ENCODE peak calls at places on chromosomes 5 and 9, in five cellular contexts. F is neural progenitor cell, T is keratinocyte, O is A673, I is cardiac muscle cell. D is an unnamed sample.

GRCh38 chr5:149834246-149834855 is 104.2 kb downstream of the PPARGC1B start:
- DNase-seq in I (peak; percentile 94), T (peak; percentile 70), O (peak; percentile 88), F (peak; percentile 82), D (peak; percentile 90)

GRCh38 chr5:152956943-152957613 is 533.4 kb upstream of the GRIA1 start:
- DNase-seq in T (no peak), F (no peak), I (no peak), O (no peak), D (no peak)

GRCh38 chr5:169602535-169602934 is 19.0 kb downstream of the SPDL1 start:
- DNase-seq in T (no peak), I (no peak), O (no peak), F (no peak), D (no peak)

GRCh38 chr9:90942555-90942954 is 140.9 kb downstream of the SYK start:
- DNase-seq in F (no peak), I (no peak), O (no peak), T (peak; percentile 90), D (no peak)

GRCh38 chr9:112207451-112207850 is 32.4 kb upstream of the SUSD1 start:
- DNase-seq in F (no peak), I (no peak), O (no peak), T (no peak), D (no peak)

GRCh38 chr5:157390179-157390923 is 69.7 kb upstream of the NIPAL4 start:
- DNase-seq in O (no peak), I (peak; percentile 43), F (no peak), T (peak; percentile 99), D (peak; percentile 58)

GRCh38 chr5:172052454-172053236 is 46.2 kb upstream of the FBXW11 start:
- DNase-seq in F (peak; percentile 18), T (no peak), O (no peak), I (peak; percentile 96), D (peak; percentile 48)

GRCh38 chr5:14706615-14707021 is 42.1 kb downstream of the OTULIN start:
- DNase-seq in T (no peak), O (no peak), F (no peak), I (peak; percentile 65), D (peak; percentile 82)

GRCh38 chr5:179241175-179241574 is 104.1 kb downstream of the ADAMTS2 start:
- DNase-seq in F (no peak), O (no peak), T (no peak), I (no peak), D (no peak)

GRCh38 chr5:68007446-68007845 is 208.1 kb upstream of the PIK3R1 start:
- DNase-seq in I (peak; percentile 95), O (peak; percentile 27), T (no peak), F (no peak), D (peak; percentile 72)

GRCh38 chr5:175800656-175801081 is 70.7 kb upstream of the CPLX2 start:
- DNase-seq in O (peak; percentile 23), F (no peak), T (no peak), I (peak; percentile 57), D (peak; percentile 20)

GRCh38 chr5:172550996-172551395 is 90.1 kb upstream of the NEURL1B start:
- DNase-seq in T (no peak), F (no peak), O (no peak), I (no peak), D (no peak)

GRCh38 chr9:98550206-98550820 is 158.4 kb downstream of the GABBR2 start:
- DNase-seq in F (no peak), O (no peak), T (no peak), I (peak; percentile 40), D (no peak)

GRCh38 chr9:130088056-130088455 is 34.4 kb downstream of the GPR107 start:
- DNase-seq in F (no peak), I (no peak), O (no peak), T (no peak), D (no peak)

GRCh38 chr5:68033961-68034581 is 181.5 kb upstream of the PIK3R1 start:
- DNase-seq in I (peak; percentile 89), T (no peak), O (peak; percentile 27), F (no peak), D (peak; percentile 36)

GRCh38 chr5:113325054-113325453 is 109.7 kb downstream of the TSSK1B start:
- DNase-seq in F (no peak), I (no peak), O (no peak), T (no peak), D (no peak)

GRCh38 chr9:71663216-71663615 is 105.1 kb downstream of the CEMIP2 start:
- DNase-seq in I (peak; percentile 48), O (no peak), T (no peak), F (no peak), D (peak; percentile 66)

GRCh38 chr5:94911285-94911684 is 292.8 kb downstream of the SLF1 start:
- DNase-seq in T (no peak), I (no peak), F (no peak), O (no peak), D (no peak)

GRCh38 chr5:179530069-179530998 is 20.0 kb upstream of the RUFY1 start:
- DNase-seq in T (no peak), I (peak; percentile 67), F (peak; percentile 68), O (no peak), D (peak; percentile 37)

GRCh38 chr9:37471942-37472679 is 6.9 kb upstream of the ZBTB5 start:
- DNase-seq in O (peak; percentile 92), T (no peak), I (peak; percentile 94), F (peak; percentile 71), D (peak; percentile 93)

GRCh38 chr9:87267251-87267679 is 230.4 kb upstream of the DAPK1 start:
- DNase-seq in F (no peak), I (peak; percentile 46), O (no peak), T (no peak), D (no peak)

GRCh38 chr5:132473608-132474007 is 17.0 kb downstream of the IRF1 start:
- DNase-seq in T (no peak), F (no peak), O (no peak), I (no peak), D (no peak)

GRCh38 chr9:137311171-137311970 is 9.3 kb upstream of the NRARP start:
- DNase-seq in T (no peak), I (no peak), F (peak; percentile 1), O (no peak), D (peak; percentile 27)

GRCh38 chr9:110444911-110445310 is 107.2 kb upstream of the TXNDC8 start:
- DNase-seq in O (no peak), I (peak; percentile 88), T (no peak), F (no peak), D (peak; percentile 94)

GRCh38 chr5:60295423-60295822 is 401.9 kb upstream of the PDE4D start:
- DNase-seq in T (no peak), I (peak; percentile 52), O (peak; percentile 61), F (peak; percentile 68), D (peak; percentile 20)

GRCh38 chr5:35009059-35009458 is 38.7 kb downstream of the AGXT2 start:
- DNase-seq in F (no peak), O (no peak), I (no peak), T (no peak), D (no peak)

GRCh38 chr5:133552925-133553525 is 59.3 kb downstream of the FSTL4 start:
- DNase-seq in O (peak; percentile 76), F (peak; percentile 82), I (peak; percentile 71), T (no peak), D (peak; percentile 48)

GRCh38 chr9:96061293-96061987 is 185.9 kb downstream of the ERCC6L2 start:
- DNase-seq in F (peak; percentile 50), O (peak; percentile 75), T (no peak), I (peak; percentile 77), D (peak; percentile 51)

GRCh38 chr5:73282383-73282782 is 109.4 kb downstream of the TMEM174 start:
- DNase-seq in I (no peak), T (no peak), O (no peak), F (no peak), D (no peak)

GRCh38 chr5:172940242-172941066 is 18.8 kb upstream of the RPL26L1 start:
- DNase-seq in I (no peak), T (no peak), F (no peak), O (no peak), D (no peak)

DNA sequence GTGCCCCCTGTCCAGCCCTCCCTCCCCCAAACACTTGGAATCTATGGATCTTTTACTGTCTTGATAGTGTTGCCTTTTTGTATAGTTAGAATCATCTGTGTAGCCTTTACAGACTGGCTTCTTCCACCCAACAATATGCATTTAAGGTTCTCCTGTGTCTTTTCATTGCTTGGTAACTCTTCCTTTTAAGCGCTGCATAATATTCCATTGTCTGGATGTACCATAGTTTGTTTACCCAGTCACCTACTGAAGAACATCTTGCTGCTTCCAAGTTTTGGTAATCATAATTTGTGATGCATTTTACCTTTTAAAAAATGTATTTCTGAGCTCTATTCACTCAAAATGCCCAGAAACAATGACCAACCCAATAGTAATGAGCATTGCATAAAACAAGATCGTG is 17.7 kb upstream of the LMX1B start:
- DNase-seq in O (no peak), T (no peak), I (no peak), F (no peak), D (no peak)
- TF ChIP-seq CTCF in O (no peak), T (no peak), I (no peak), F (no peak), D (no peak)

GRCh38 chr5:124648902-124649467 is 97.5 kb downstream of the ZNF608 start:
- DNase-seq in O (no peak), I (no peak), T (no peak), F (no peak), D (no peak)

GRCh38 chr5:124649548-124650501 is 96.6 kb downstream of the ZNF608 start:
- DNase-seq in I (peak; percentile 95), O (peak; percentile 43), F (no peak), T (no peak), D (peak; percentile 88)

GRCh38 chr5:124645396-124645795 is 101.0 kb downstream of the ZNF608 start:
- DNase-seq in I (no peak), F (no peak), T (no peak), O (no peak), D (no peak)

GRCh38 chr5:124644582-124644981 is 101.9 kb downstream of the ZNF608 start:
- DNase-seq in O (no peak), T (no peak), I (no peak), F (no peak), D (no peak)

DNA sequence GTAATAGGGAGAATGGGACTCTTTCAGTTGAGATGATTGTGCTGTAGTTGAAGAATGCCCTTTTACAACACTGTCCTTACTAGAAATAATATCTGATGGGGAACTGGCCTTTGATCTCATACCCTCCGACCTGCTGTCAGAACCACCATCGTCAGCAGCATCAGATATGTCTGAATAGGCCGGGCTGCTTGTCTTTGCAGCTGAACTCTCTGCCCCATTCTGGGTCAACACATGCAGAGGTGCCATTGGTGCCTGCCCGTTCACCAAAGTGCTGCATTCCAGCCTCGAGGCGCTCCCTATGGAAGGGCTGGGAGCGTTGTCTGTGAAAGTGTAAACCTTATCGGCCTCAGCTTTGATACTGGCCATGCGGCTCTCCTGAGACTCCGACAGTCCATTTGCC is 99.0 kb downstream of the ZNF608 start:
- DNase-seq in I (no peak), F (no peak), O (no peak), T (no peak), D (no peak)
- H3K4me3 ChIP-seq in I (no peak overlapping the region), F (no peak overlapping the region), O (no peak overlapping the region), T (no peak overlapping the region), D (no peak overlapping the region)

DNA sequence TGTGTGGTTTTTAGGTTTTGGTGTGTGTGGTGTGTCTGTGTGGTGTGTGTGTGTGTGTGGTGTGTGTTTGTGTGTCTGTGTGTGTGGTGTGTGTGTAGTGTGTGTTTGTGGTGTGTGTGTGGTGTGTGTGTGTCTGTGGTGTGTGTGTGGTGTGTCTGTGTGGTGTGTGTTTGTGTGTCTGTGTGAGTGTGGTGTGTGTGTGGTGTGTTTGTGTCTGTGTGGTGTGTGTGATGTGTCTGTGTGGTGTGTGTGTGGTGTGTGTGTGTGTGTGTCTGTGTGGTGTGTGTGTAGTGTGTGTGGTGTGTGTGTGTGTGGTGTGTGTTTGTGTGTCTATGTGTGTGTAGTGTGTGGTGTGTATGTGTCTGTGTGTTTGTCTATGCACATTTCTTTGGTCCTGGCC is 25.0 kb upstream of the NKD2 start:
- DNase-seq in O (no peak), T (no peak), I (no peak), F (no peak), D (no peak)
- TF ChIP-seq CTCF in O (no peak), T (no peak), I (no peak), F (no peak), D (no peak)

GRCh38 chr5:36239370-36240293 is 2.1 kb downstream of the NADK2 start:
- DNase-seq in I (no peak), F (no peak), T (no peak), O (no peak), D (no peak)
- H3K4me3 ChIP-seq in I (peak overlapping the region; percentile 59), F (peak overlapping the region; percentile 67), T (no peak overlapping the region), O (peak overlapping the region; percentile 84), D (peak overlapping the region; percentile 84)

D was measured in fibroblast of villous mesenchyme.